ENCODE peak calls at places on chromosome 4, in six cellular contexts. One of them, this sample, is unnamed.

GRCh38 chr4:78149737-78150136 is 92.6 kb downstream of the FRAS1 start:
- DNase-seq in HCT116: no peak
- DNase-seq in tibial artery: no peak
- DNase-seq in mammary epithelial cell: no peak
- DNase-seq in body of pancreas: peak; percentile 5
- DNase-seq in WERI-Rb-1: no peak
- DNase-seq in this sample: peak; percentile 31

GRCh38 chr4:103171006-103171405 is 27.1 kb downstream of the CENPE start:
- DNase-seq in tibial artery: no peak
- DNase-seq in mammary epithelial cell: no peak
- DNase-seq in body of pancreas: no peak
- DNase-seq in WERI-Rb-1: no peak
- DNase-seq in HCT116: no peak
- DNase-seq in this sample: no peak

GRCh38 chr4:156006192-156006591 is 52.5 kb upstream of the CTSO start:
- DNase-seq in tibial artery: no peak
- DNase-seq in body of pancreas: no peak
- DNase-seq in WERI-Rb-1: no peak
- DNase-seq in mammary epithelial cell: no peak
- DNase-seq in HCT116: no peak
- DNase-seq in this sample: no peak

GRCh38 chr4:143016171-143016570 is 168.5 kb upstream of the USP38 start:
- DNase-seq in tibial artery: no peak
- DNase-seq in WERI-Rb-1: no peak
- DNase-seq in mammary epithelial cell: peak; percentile 41
- DNase-seq in body of pancreas: no peak
- DNase-seq in HCT116: no peak
- DNase-seq in this sample: no peak

GRCh38 chr4:114603455-114603854 is 4.8 kb downstream of the UGT8 start:
- DNase-seq in mammary epithelial cell: no peak
- DNase-seq in WERI-Rb-1: no peak
- DNase-seq in tibial artery: no peak
- DNase-seq in HCT116: no peak
- DNase-seq in body of pancreas: no peak
- DNase-seq in this sample: no peak

GRCh38 chr4:110198472-110199419 is at the start of gene ELOVL6:
- DNase-seq in body of pancreas: peak; percentile 51
- DNase-seq in WERI-Rb-1: peak; percentile 88
- DNase-seq in mammary epithelial cell: peak; percentile 74
- DNase-seq in HCT116: peak; percentile 61
- DNase-seq in tibial artery: peak; percentile 71
- DNase-seq in this sample: peak; percentile 90

GRCh38 chr4:46909078-46909477 is at the start of gene COX7B2:
- DNase-seq in mammary epithelial cell: no peak
- DNase-seq in body of pancreas: no peak
- DNase-seq in WERI-Rb-1: no peak
- DNase-seq in HCT116: no peak
- DNase-seq in tibial artery: no peak
- DNase-seq in this sample: no peak

GRCh38 chr4:122930877-122931276 is 8.5 kb upstream of the NUDT6 start:
- DNase-seq in mammary epithelial cell: no peak
- DNase-seq in tibial artery: no peak
- DNase-seq in WERI-Rb-1: no peak
- DNase-seq in body of pancreas: no peak
- DNase-seq in HCT116: no peak
- DNase-seq in this sample: peak; percentile 40

GRCh38 chr4:108540536-108540935 is 79.8 kb upstream of the RPL34 start:
- DNase-seq in WERI-Rb-1: no peak
- DNase-seq in body of pancreas: no peak
- DNase-seq in mammary epithelial cell: no peak
- DNase-seq in tibial artery: no peak
- DNase-seq in HCT116: no peak
- DNase-seq in this sample: no peak

GRCh38 chr4:154222875-154223274 is 268.7 kb downstream of the DCHS2 start:
- DNase-seq in mammary epithelial cell: no peak
- DNase-seq in WERI-Rb-1: no peak
- DNase-seq in body of pancreas: no peak
- DNase-seq in tibial artery: no peak
- DNase-seq in HCT116: no peak
- DNase-seq in this sample: no peak

GRCh38 chr4:7395635-7396034 is 39.1 kb downstream of the PSAPL1 start:
- DNase-seq in tibial artery: peak; percentile 38
- DNase-seq in WERI-Rb-1: peak; percentile 11
- DNase-seq in HCT116: no peak
- DNase-seq in mammary epithelial cell: no peak
- DNase-seq in body of pancreas: no peak
- DNase-seq in this sample: no peak

GRCh38 chr4:99838927-99839326 is 22.3 kb downstream of the DAPP1 start:
- DNase-seq in HCT116: no peak
- DNase-seq in tibial artery: no peak
- DNase-seq in WERI-Rb-1: no peak
- DNase-seq in mammary epithelial cell: no peak
- DNase-seq in body of pancreas: no peak
- DNase-seq in this sample: no peak

GRCh38 chr4:106032851-106033286 is 137.6 kb downstream of the NPNT start:
- DNase-seq in HCT116: no peak
- DNase-seq in WERI-Rb-1: no peak
- DNase-seq in mammary epithelial cell: no peak
- DNase-seq in tibial artery: peak; percentile 83
- DNase-seq in body of pancreas: no peak
- DNase-seq in this sample: no peak

GRCh38 chr4:139889194-139889762 is 223.7 kb downstream of the MGST2 start:
- DNase-seq in WERI-Rb-1: no peak
- DNase-seq in HCT116: no peak
- DNase-seq in mammary epithelial cell: peak; percentile 91
- DNase-seq in tibial artery: no peak
- DNase-seq in body of pancreas: no peak
- DNase-seq in this sample: no peak

GRCh38 chr4:23768541-23768940 is 121.3 kb downstream of the PPARGC1A start:
- DNase-seq in tibial artery: no peak
- DNase-seq in body of pancreas: no peak
- DNase-seq in mammary epithelial cell: no peak
- DNase-seq in HCT116: no peak
- DNase-seq in WERI-Rb-1: no peak
- DNase-seq in this sample: no peak

GRCh38 chr4:142815834-142816233 is 30.3 kb downstream of the INPP4B start:
- DNase-seq in body of pancreas: no peak
- DNase-seq in HCT116: peak; percentile 13
- DNase-seq in mammary epithelial cell: peak; percentile 63
- DNase-seq in WERI-Rb-1: no peak
- DNase-seq in tibial artery: no peak
- DNase-seq in this sample: peak; percentile 62

GRCh38 chr4:86011117-86011516 is 348.7 kb downstream of the MAPK10 start:
- DNase-seq in mammary epithelial cell: peak; percentile 62
- DNase-seq in tibial artery: no peak
- DNase-seq in body of pancreas: no peak
- DNase-seq in WERI-Rb-1: no peak
- DNase-seq in HCT116: no peak
- DNase-seq in this sample: no peak

GRCh38 chr4:84499065-84499982 is at the start of gene NKX6-1:
- DNase-seq in body of pancreas: peak; percentile 93
- DNase-seq in WERI-Rb-1: peak; percentile 91
- DNase-seq in tibial artery: peak; percentile 85
- DNase-seq in mammary epithelial cell: peak; percentile 67
- DNase-seq in HCT116: peak; percentile 87
- DNase-seq in this sample: peak; percentile 62

GRCh38 chr4:60296381-60296780 is 903.7 kb upstream of the ADGRL3 start:
- DNase-seq in body of pancreas: no peak
- DNase-seq in mammary epithelial cell: no peak
- DNase-seq in WERI-Rb-1: no peak
- DNase-seq in tibial artery: no peak
- DNase-seq in HCT116: no peak
- DNase-seq in this sample: no peak

GRCh38 chr4:100248476-100248875 is 58.2 kb upstream of the DDIT4L start:
- DNase-seq in tibial artery: no peak
- DNase-seq in HCT116: no peak
- DNase-seq in WERI-Rb-1: no peak
- DNase-seq in body of pancreas: no peak
- DNase-seq in mammary epithelial cell: no peak
- DNase-seq in this sample: no peak

GRCh38 chr4:118760493-118760892 is 75.3 kb downstream of the METTL14 start:
- DNase-seq in tibial artery: no peak
- DNase-seq in body of pancreas: no peak
- DNase-seq in WERI-Rb-1: no peak
- DNase-seq in HCT116: no peak
- DNase-seq in mammary epithelial cell: no peak
- DNase-seq in this sample: no peak

GRCh38 chr4:71847300-71847699 is 63.4 kb upstream of the GC start:
- DNase-seq in tibial artery: no peak
- DNase-seq in body of pancreas: no peak
- DNase-seq in WERI-Rb-1: no peak
- DNase-seq in HCT116: no peak
- DNase-seq in mammary epithelial cell: no peak
- DNase-seq in this sample: no peak

GRCh38 chr4:38855466-38855865 is 1.2 kb downstream of the TLR6 start:
- DNase-seq in tibial artery: no peak
- DNase-seq in body of pancreas: no peak
- DNase-seq in WERI-Rb-1: no peak
- DNase-seq in HCT116: no peak
- DNase-seq in mammary epithelial cell: no peak
- DNase-seq in this sample: no peak

DNA sequence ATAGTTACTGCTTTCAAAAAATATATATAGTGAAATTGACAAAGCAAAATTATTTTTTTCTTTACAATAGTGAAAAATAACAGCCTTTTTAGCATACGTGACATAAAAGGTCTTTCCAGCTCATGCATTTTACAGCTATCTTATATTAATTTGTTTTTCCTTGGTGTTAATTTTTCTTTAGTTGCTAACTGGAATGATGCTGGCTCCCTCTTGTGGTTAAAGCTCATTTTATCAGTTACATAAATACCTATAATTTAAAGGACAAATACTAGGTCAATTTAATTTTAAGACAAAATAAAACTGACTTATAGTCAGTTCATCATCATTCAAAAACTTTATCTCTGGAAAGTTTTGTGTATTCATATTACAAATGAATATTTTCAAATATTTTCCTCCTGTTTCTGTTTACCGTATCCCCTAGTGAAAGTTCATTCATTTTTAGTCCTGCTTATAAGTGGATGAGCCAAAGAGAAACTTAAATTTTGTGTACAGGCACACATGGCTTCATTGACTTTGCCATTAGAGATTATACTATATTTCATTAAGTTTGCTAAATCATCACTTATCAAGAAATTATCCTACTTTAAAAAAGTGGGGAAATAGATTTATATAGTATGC is 9.9 kb upstream of the ANAPC4 start:
- DNase-seq in HCT116: no peak
- DNase-seq in body of pancreas: no peak
- DNase-seq in tibial artery: no peak
- DNase-seq in WERI-Rb-1: no peak
- DNase-seq in mammary epithelial cell: peak; percentile 9
- DNase-seq in this sample: peak; percentile 70
- TF ChIP-seq CTCF in HCT116: peak; percentile 55
- TF ChIP-seq CTCF in body of pancreas: peak; percentile 54
- TF ChIP-seq CTCF in tibial artery: peak; percentile 36
- TF ChIP-seq CTCF in WERI-Rb-1: peak; percentile 27
- TF ChIP-seq CTCF in mammary epithelial cell: peak; percentile 59
- TF ChIP-seq CTCF in this sample: peak; percentile 57

DNA sequence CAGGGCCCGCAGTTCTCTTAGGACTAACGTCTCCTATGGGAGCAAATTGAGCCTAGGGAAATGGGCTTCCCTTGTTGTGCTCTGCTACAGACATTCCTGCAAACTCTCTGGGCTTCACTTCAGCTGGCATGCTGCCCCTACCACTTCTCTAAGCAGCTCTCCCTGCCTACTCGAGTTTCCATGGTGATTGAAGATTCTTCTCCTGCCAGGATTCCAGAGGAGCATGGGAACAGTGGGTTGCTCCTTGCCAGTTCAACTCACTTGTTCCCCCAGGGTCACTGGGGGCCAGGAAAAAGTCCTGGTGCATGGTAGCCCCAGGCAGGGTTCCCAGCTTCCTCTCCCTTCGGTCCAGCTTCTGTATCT is 21.1 kb upstream of the WDR17 start:
- DNase-seq in WERI-Rb-1: no peak
- DNase-seq in HCT116: no peak
- DNase-seq in body of pancreas: no peak
- DNase-seq in tibial artery: no peak
- DNase-seq in mammary epithelial cell: no peak
- DNase-seq in this sample: peak; percentile 10
- H3K27ac ChIP-seq in WERI-Rb-1: no peak overlapping the region
- H3K27ac ChIP-seq in HCT116: no peak overlapping the region
- H3K27ac ChIP-seq in body of pancreas: no peak overlapping the region
- H3K27ac ChIP-seq in tibial artery: no peak overlapping the region
- H3K27ac ChIP-seq in mammary epithelial cell: no peak overlapping the region
- H3K27ac ChIP-seq in this sample: no peak overlapping the region

GRCh38 chr4:152385551-152385950 is 150.3 kb downstream of the FBXW7 start:
- DNase-seq in HCT116: no peak
- DNase-seq in body of pancreas: no peak
- DNase-seq in WERI-Rb-1: no peak
- DNase-seq in mammary epithelial cell: no peak
- DNase-seq in tibial artery: no peak
- DNase-seq in this sample: peak; percentile 24
- TF ChIP-seq CTCF in HCT116: peak; percentile 58
- TF ChIP-seq CTCF in body of pancreas: peak; percentile 47
- TF ChIP-seq CTCF in WERI-Rb-1: peak; percentile 26
- TF ChIP-seq CTCF in mammary epithelial cell: peak; percentile 62
- TF ChIP-seq CTCF in tibial artery: peak; percentile 51
- TF ChIP-seq CTCF in this sample: peak; percentile 66

GRCh38 chr4:146232131-146232722 is 17.9 kb downstream of the REELD1 start:
- DNase-seq in WERI-Rb-1: no peak
- DNase-seq in body of pancreas: no peak
- DNase-seq in HCT116: no peak
- DNase-seq in tibial artery: no peak
- DNase-seq in mammary epithelial cell: peak; percentile 31
- DNase-seq in this sample: no peak

GRCh38 chr4:146237092-146237491 is 22.8 kb downstream of the REELD1 start:
- DNase-seq in WERI-Rb-1: no peak
- DNase-seq in body of pancreas: no peak
- DNase-seq in HCT116: no peak
- DNase-seq in tibial artery: no peak
- DNase-seq in mammary epithelial cell: no peak
- DNase-seq in this sample: no peak

DNA sequence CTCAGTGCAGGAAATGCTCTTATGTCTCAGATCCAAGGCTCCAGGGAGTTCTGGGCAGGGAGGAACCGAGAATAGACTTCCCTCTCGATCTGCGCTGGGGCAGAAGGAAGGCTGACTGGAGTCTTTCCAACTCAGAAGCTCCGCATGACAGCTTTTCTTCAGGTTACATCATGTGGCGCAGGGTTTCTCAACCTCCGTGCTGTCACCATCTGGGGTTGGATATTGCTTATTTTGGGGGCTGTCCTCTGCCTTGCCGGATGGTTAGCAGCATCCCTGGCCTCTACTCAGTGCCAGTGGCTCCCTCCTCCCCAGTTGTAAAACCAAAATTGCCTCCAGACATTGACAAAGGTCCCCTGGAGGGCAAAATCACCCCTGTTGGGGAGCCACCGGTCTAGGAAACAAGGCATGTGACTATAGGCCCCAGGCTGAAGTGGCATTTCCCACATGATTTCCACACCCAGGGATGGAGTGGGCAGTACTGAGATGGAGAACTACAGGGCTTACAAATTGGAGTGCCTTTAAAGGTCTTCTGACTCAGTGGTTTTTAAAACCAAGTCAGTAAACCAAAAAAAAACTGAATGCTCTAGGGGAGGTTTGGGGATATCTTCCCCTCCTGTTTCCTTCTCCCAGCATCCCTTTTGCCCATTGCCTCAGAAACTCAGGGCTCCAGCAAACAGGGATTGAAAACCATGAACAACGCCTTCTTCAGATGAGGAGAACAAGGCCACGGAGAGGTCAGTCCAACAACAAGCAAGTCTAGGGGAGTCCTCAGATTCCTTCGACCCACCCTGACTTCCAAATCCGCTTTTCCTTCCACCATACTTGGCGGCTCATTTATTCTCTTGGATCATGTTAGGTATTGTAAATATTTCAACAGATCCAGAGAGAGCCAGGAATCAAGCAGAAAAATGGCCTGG is 21.6 kb downstream of the REELD1 start:
- DNase-seq in tibial artery: no peak
- DNase-seq in HCT116: no peak
- DNase-seq in WERI-Rb-1: no peak
- DNase-seq in mammary epithelial cell: no peak
- DNase-seq in body of pancreas: peak; percentile 27
- DNase-seq in this sample: no peak
- H3K27ac ChIP-seq in tibial artery: no peak overlapping the region
- H3K27ac ChIP-seq in HCT116: no peak overlapping the region
- H3K27ac ChIP-seq in WERI-Rb-1: no peak overlapping the region
- H3K27ac ChIP-seq in mammary epithelial cell: no peak overlapping the region
- H3K27ac ChIP-seq in body of pancreas: no peak overlapping the region
- H3K27ac ChIP-seq in this sample: no peak overlapping the region

This sample was measured in cardiac muscle cell.